ENCODE peak calls at places on chromosomes 2 and 18, in nine cellular contexts. Q is WTC11; M is ecto neural progenitor cell; P is CD8-positive, alpha-beta memory T cell; G is iris pigment epithelial cell; O is NCI-H510A treated with DMSO at 0.1 percent for 48 hours; K is HL-60; X is activated T-cell treated with anti-CD3 and anti-CD28 coated beads, Interleukin-2, amount 50 U/mL, for 48 hours; B is CD8-positive, alpha-beta T cell. N is an unnamed sample.
A peak's percentile ranks its signal among the peaks of the same experiment; 100 is the strongest.

GRCh38 chr2:69224495-69224803 is 162.6 kb downstream of the GFPT1 start:
- DNase-seq in Q (no peak), M (no peak), P (no peak), G (no peak), O (no peak), K (no peak), X (no peak), B (no peak), N (no peak)

GRCh38 chr2:95308426-95308990 is 11.4 kb downstream of the KCNIP3 start:
- DNase-seq in Q (no peak), M (no peak), P (no peak), G (no peak), O (no peak), K (no peak), X (no peak), B (no peak), N (no peak)

GRCh38 chr18:966095-967036 is 61.7 kb downstream of the ADCYAP1 start:
- DNase-seq in Q (no peak), M (no peak), P (no peak), G (no peak), O (no peak), K (no peak), X (no peak), B (no peak), N (no peak)

GRCh38 chr18:3692691-3693090 is 242.7 kb downstream of the TGIF1 start:
- DNase-seq in Q (no peak), M (no peak), P (no peak), G (no peak), O (no peak), K (no peak), X (no peak), B (no peak), N (no peak)

GRCh38 chr18:59196161-59196560 is 23.8 kb upstream of the GRP start:
- DNase-seq in Q (no peak), M (no peak), P (no peak), G (no peak), O (no peak), K (no peak), X (no peak), B (no peak), N (no peak)

GRCh38 chr2:191612496-191612895 is 65.4 kb upstream of the NABP1 start:
- DNase-seq in Q (no peak), M (no peak), P (no peak), G (peak; percentile 89), O (no peak), K (no peak), X (no peak), B (no peak), N (no peak)

GRCh38 chr18:73101977-73102376 is 234.2 kb upstream of the NETO1 start:
- DNase-seq in Q (no peak), M (no peak), P (no peak), G (peak; percentile 6), O (no peak), K (no peak), X (no peak), B (no peak), N (no peak)

GRCh38 chr2:8258406-8258805 is 423.4 kb upstream of the ID2 start:
- DNase-seq in Q (no peak), M (no peak), P (no peak), G (no peak), O (no peak), K (no peak), X (no peak), B (no peak), N (no peak)

GRCh38 chr18:28176933-28177827 is at the start of gene CDH2:
- DNase-seq in Q (peak; percentile 75), M (peak; percentile 89), P (no peak), G (peak; percentile 92), O (peak; percentile 96), K (no peak), X (peak; percentile 42), B (no peak), N (peak; percentile 97)

GRCh38 chr2:189409136-189409535 is 32.1 kb upstream of the WDR75 start:
- DNase-seq in Q (no peak), M (no peak), P (no peak), G (peak; percentile 65), O (no peak), K (no peak), X (no peak), B (no peak), N (no peak)

GRCh38 chr18:48573632-48574293 is 34.9 kb downstream of the CTIF start:
- DNase-seq in Q (peak; percentile 36), M (no peak), P (no peak), G (no peak), O (no peak), K (no peak), X (no peak), B (no peak), N (no peak)

GRCh38 chr2:241298554-241299165 is 16.8 kb downstream of the HDLBP start:
- DNase-seq in Q (no peak), M (no peak), P (no peak), G (no peak), O (no peak), K (no peak), X (no peak), B (no peak), N (no peak)

GRCh38 chr2:223758131-223758840 is 79.1 kb downstream of the AP1S3 start:
- DNase-seq in Q (no peak), M (no peak), P (no peak), G (no peak), O (no peak), K (no peak), X (no peak), B (no peak), N (no peak)

GRCh38 chr2:21306235-21306634 is 182.5 kb downstream of the TDRD15 start:
- DNase-seq in Q (no peak), M (no peak), P (no peak), G (no peak), O (no peak), K (no peak), X (no peak), B (no peak), N (no peak)

GRCh38 chr2:30265441-30266015 is 34.2 kb downstream of the LBH start:
- DNase-seq in Q (no peak), M (no peak), P (no peak), G (peak; percentile 48), O (no peak), K (no peak), X (peak; percentile 26), B (no peak), N (no peak)

GRCh38 chr2:2872713-2873449 is 504.7 kb downstream of the EIPR1 start:
- DNase-seq in Q (no peak), M (no peak), P (no peak), G (no peak), O (no peak), K (no peak), X (no peak), B (no peak), N (no peak)